ENCODE peak calls at places on chromosomes 4 and X, in six cellular contexts. Y, Z, C, L, S and P are unnamed samples.

GRCh38 chr4:108107116-108107515 is 61.6 kb downstream of the LEF1 start:
- ATAC-seq in L (no peak), Y (no peak), C (no peak), Z (no peak), S (no peak), P (no peak)

GRCh38 chr4:76879731-76880364 is 18.1 kb downstream of the SOWAHB start:
- ATAC-seq in C (no peak), S (no peak), Z (no peak), Y (no peak), L (no peak), P (no peak)

GRCh38 chrX:72057331-72057730 is 74.4 kb downstream of the RTL5 start:
- ATAC-seq in Z (no peak), L (no peak), C (no peak), Y (no peak), S (no peak), P (no peak)

GRCh38 chr4:83405844-83406816 is 49.5 kb downstream of the HELQ start:
- ATAC-seq in Y (no peak), Z (no peak), S (no peak), L (no peak), C (no peak), P (no peak)

GRCh38 chr4:44985152-44985551 is 258.8 kb upstream of the GNPDA2 start:
- ATAC-seq in Y (no peak), L (no peak), C (no peak), Z (no peak), S (no peak), P (no peak)

GRCh38 chr4:73194064-73194463 is 64.5 kb downstream of the ANKRD17 start:
- ATAC-seq in Y (no peak), Z (no peak), S (no peak), C (no peak), L (no peak), P (no peak)

GRCh38 chrX:19889582-19890342 is 2.4 kb upstream of the SH3KBP1 start:
- ATAC-seq in L (no peak), Y (no peak), Z (no peak), C (peak; percentile 75), S (peak; percentile 72), P (no peak)

GRCh38 chrX:71111141-71111843 is at the start of gene IL2RG:
- ATAC-seq in L (peak; percentile 62), C (peak; percentile 56), Y (no peak), S (peak; percentile 88), Z (no peak), P (no peak)

GRCh38 chr4:40316333-40316781 is 18.8 kb upstream of the CHRNA9 start:
- ATAC-seq in L (no peak), Y (peak; percentile 9), Z (peak; percentile 23), C (no peak), S (peak; percentile 66), P (peak; percentile 47)

GRCh38 chr4:159141193-159141592 is 38.3 kb downstream of the RAPGEF2 start:
- ATAC-seq in Y (no peak), C (no peak), Z (no peak), L (no peak), S (no peak), P (no peak)

GRCh38 chrX:33211356-33212254 is at the start of gene DMD:
- ATAC-seq in S (no peak), Z (no peak), L (peak; percentile 86), C (no peak), Y (peak; percentile 50), P (peak; percentile 96)

GRCh38 chrX:2325076-2325784 is 175.5 kb downstream of the DHRSX start:
- ATAC-seq in Y (no peak), S (peak; percentile 82), C (peak; percentile 83), L (no peak), Z (no peak), P (peak; percentile 89)

GRCh38 chrX:51894697-51895336 is 1.4 kb downstream of the MAGED1 start:
- ATAC-seq in Z (no peak), Y (peak; percentile 16), S (peak; percentile 82), L (no peak), C (no peak), P (no peak)

GRCh38 chrX:87805829-87806490 is 288.4 kb downstream of the KLHL4 start:
- ATAC-seq in Z (no peak), L (no peak), S (no peak), Y (no peak), C (no peak), P (no peak)

GRCh38 chr4:168101026-168101425 is 8.7 kb downstream of the ANXA10 start:
- ATAC-seq in C (no peak), Z (no peak), Y (no peak), S (no peak), L (no peak), P (no peak)

GRCh38 chr4:113682730-113683129 is 78.8 kb downstream of the CAMK2D start:
- ATAC-seq in Z (no peak), S (no peak), C (no peak), Y (no peak), L (no peak), P (no peak)

GRCh38 chr4:138734746-138735145 is 280.8 kb upstream of the NOCT start:
- ATAC-seq in Y (no peak), Z (no peak), L (no peak), C (no peak), S (no peak), P (no peak)

GRCh38 chr4:158936238-158936637 is 166.6 kb upstream of the RAPGEF2 start:
- ATAC-seq in L (no peak), Y (no peak), Z (no peak), C (no peak), S (no peak), P (peak; percentile 76)

GRCh38 chr4:143524211-143524610 is 10.7 kb downstream of the SMARCA5 start:
- ATAC-seq in Y (no peak), C (no peak), S (no peak), L (no peak), Z (no peak), P (no peak)

GRCh38 chrX:149487292-149487691 is 17.8 kb downstream of the IDS start:
- ATAC-seq in Z (peak; percentile 58), Y (peak; percentile 27), C (peak; percentile 68), S (peak; percentile 79), L (no peak), P (no peak)

GRCh38 chr4:114827651-114828050 is 229.0 kb downstream of the UGT8 start:
- ATAC-seq in Y (no peak), Z (no peak), L (no peak), S (peak; percentile 25), C (no peak), P (no peak)

GRCh38 chr4:55729306-55730142 is 90.1 kb upstream of the EXOC1L start:
- ATAC-seq in Y (no peak), L (no peak), S (no peak), C (peak; percentile 92), Z (no peak), P (no peak)

GRCh38 chr4:55730143-55730931 is 89.3 kb upstream of the EXOC1L start:
- ATAC-seq in Z (no peak), Y (no peak), L (no peak), S (no peak), C (peak; percentile 76), P (no peak)

GRCh38 chr4:55736605-55737183 is 82.9 kb upstream of the EXOC1L start:
- ATAC-seq in S (no peak), Z (no peak), L (no peak), Y (no peak), C (peak; percentile 27), P (no peak)

GRCh38 chr4:55732864-55733263 is 86.7 kb upstream of the EXOC1L start:
- ATAC-seq in L (no peak), Y (no peak), C (no peak), S (no peak), Z (no peak), P (no peak)

DNA sequence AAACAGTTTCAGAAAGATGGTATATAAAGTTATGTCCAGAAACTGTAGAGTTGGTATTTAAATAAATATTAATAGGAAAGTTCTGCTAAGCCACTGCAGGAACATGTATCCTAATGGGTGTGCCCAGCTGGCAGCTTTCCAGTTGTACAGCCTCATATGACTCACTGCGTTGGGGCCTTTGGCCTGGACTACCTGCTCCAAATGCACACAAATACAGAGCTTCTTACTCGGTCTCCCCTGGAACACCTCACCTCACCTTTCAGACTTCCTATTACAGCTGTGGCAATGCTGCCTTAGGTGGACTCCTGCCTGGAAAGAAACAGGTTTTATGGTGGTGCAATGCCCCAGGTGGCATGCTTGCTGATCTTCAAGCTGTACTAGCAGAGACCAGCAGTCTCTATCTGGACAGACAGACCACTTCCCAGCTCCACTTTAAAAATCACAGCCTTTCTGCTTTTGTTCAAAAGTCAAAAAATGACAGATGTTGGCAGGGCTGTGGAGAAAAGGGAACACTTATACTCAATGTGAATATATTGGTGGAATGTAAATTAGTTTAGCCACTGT is 85.6 kb upstream of the EXOC1L start:
- ATAC-seq in Z (no peak), C (peak; percentile 74), Y (no peak), S (no peak), L (no peak), P (no peak)
- TF ChIP-seq POLR2AphosphoS5 in Z (no peak), C (no peak), Y (no peak), S (no peak), L (no peak), P (no peak)

DNA sequence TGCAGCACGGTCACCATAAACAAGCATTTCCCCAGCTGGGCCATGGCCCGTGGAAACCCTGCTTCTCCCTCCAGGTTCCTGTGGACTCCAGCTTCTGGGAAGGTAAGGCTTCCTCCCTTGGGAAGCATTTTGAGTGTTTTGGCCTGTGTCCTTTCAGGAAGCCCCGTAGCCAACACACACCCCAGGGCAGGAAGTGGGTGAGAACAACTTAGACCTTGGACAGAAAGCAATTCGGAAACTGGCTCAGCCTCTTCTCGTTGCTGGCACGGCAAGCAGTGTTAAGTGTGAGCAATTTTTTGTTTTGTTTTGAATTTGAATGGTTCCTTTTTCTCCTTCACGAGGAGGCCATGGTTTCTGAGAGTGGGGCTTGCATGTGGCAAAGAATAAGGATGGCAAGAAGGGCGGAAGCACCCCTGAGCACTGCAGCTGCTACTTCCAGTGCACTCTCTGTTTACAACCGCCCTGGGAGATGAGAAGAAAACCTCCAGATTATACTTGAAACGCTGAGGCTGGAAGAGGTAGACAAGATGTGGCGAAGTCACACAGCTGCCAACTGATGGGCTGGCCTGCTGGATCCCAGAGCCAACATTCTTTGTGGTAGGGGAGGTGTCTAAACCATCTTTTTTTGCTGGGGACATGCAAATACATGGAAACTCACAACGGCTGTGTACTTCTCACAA is 14.1 kb upstream of the CYTL1 start:
- ATAC-seq in C (no peak), Y (no peak), L (peak; percentile 28), Z (no peak), S (no peak), P (peak; percentile 55)
- TF ChIP-seq POLR2AphosphoS5 in C (no peak), Y (no peak), L (no peak), Z (no peak), S (no peak), P (peak; percentile 41)

GRCh38 chr4:173525118-173526033 is 4.7 kb downstream of the HAND2 start:
- ATAC-seq in Y (peak; percentile 1), L (no peak), C (no peak), S (no peak), Z (no peak), P (no peak)
- TF ChIP-seq POLR2AphosphoS5 in Y (no peak), L (no peak), C (no peak), S (no peak), Z (no peak), P (peak; percentile 6)

DNA sequence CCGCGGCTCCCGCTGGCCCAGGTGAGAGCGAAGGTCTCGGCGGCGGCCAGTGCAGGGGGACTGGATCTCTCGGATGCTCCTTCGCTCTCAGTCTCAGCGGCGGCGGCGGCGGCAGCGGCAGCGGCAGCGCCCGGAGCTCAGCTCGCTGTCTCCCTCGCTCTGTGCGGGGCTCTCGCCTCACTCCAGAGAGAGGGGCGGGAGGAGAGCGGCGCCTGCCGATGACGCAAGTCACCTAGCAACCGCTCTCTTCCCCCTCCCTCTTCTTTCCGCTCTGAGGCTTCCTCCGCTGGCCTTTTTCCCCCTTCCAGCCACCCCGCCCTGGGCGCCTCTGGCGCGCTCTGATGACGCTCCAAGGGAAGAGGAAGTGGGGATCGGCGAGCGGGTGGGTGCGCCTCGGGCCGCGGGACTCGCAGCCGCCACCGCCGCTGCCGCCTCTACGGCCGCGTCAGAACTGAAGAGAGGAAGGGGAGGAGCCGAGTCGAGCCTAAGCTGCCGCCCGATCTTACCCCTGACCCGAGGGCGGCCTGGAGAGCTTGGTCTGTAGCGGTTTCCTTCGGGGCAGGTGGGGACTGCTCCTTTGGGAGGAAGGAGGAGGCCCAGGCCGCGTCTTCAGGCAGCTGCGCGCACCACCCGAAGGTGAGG is at the start of gene FBXW7:
- ATAC-seq in Z (peak; percentile 96), S (peak; percentile 84), L (peak; percentile 98), Y (peak; percentile 87), C (peak; percentile 91), P (peak; percentile 97)
- TF ChIP-seq POLR2AphosphoS5 in Z (peak; percentile 70), S (peak; percentile 82), L (peak; percentile 84), Y (peak; percentile 86), C (peak; percentile 54), P (peak; percentile 87)